ENCODE peak calls at places on chromosomes 4 and X, in five cellular contexts. X, E, P, D and Y are unnamed samples.

GRCh38 chr4:127781303-127782024 is 658 bp upstream of the HSPA4L start:
- DNase-seq in X (peak), E (peak), P (no peak), D (peak), Y (peak)

GRCh38 chr4:54539500-54540029 is 118.2 kb upstream of the KIT start:
- DNase-seq in X (no peak), E (peak), P (no peak), D (peak), Y (peak)

GRCh38 chrX:47748576-47748975 is 88.1 kb upstream of the ZNF81 start:
- DNase-seq in X (no peak), E (no peak), P (no peak), D (no peak), Y (no peak)

GRCh38 chr4:52979020-52979419 is 116.9 kb downstream of the RASL11B start:
- DNase-seq in X (no peak), E (no peak), P (no peak), D (no peak), Y (no peak)

GRCh38 chrX:55135171-55135570 is 46.4 kb downstream of the PAGE2 start:
- DNase-seq in X (peak), E (no peak), P (peak), D (no peak), Y (no peak)

GRCh38 chr4:102285831-102286230 is 59.5 kb downstream of the SLC39A8 start:
- DNase-seq in X (no peak), E (no peak), P (no peak), D (no peak), Y (no peak)

GRCh38 chr4:36208884-36209473 is 35.3 kb downstream of the ARAP2 start:
- DNase-seq in X (no peak), E (no peak), P (peak), D (no peak), Y (peak)

GRCh38 chr4:169054879-169055278 is 44.8 kb upstream of the CBR4 start:
- DNase-seq in X (no peak), E (no peak), P (no peak), D (no peak), Y (no peak)

GRCh38 chr4:83606898-83607297 is 71.0 kb downstream of the GPAT3 start:
- DNase-seq in X (no peak), E (no peak), P (no peak), D (no peak), Y (no peak)

GRCh38 chr4:108861339-108861738 is 98.5 kb upstream of the ETNPPL start:
- DNase-seq in X (no peak), E (no peak), P (no peak), D (peak), Y (no peak)

GRCh38 chrX:32877592-32877991 is 333.8 kb downstream of the DMD start:
- DNase-seq in X (no peak), E (no peak), P (no peak), D (no peak), Y (no peak)

GRCh38 chr4:10123227-10124101 is 6.9 kb upstream of the WDR1 start:
- DNase-seq in X (no peak), E (no peak), P (peak), D (no peak), Y (no peak)

GRCh38 chr4:112861378-112862317 is 187.8 kb upstream of the ANK2 start:
- DNase-seq in X (no peak), E (no peak), P (no peak), D (no peak), Y (no peak)

GRCh38 chrX:98956014-98956413 is 1454.1 kb downstream of the PCDH19 start:
- DNase-seq in X (no peak), E (no peak), P (no peak), D (no peak), Y (no peak)

GRCh38 chr4:659851-660250 is 14.2 kb downstream of the ATP5ME start:
- DNase-seq in X (no peak), E (no peak), P (no peak), D (no peak), Y (no peak)

GRCh38 chr4:153750197-153750817 is 9.5 kb downstream of the RNF175 start:
- DNase-seq in X (peak), E (no peak), P (peak), D (peak), Y (peak)

GRCh38 chrX:10486373-10486772 is 134.0 kb downstream of the MID1 start:
- DNase-seq in X (no peak), E (no peak), P (no peak), D (no peak), Y (no peak)

GRCh38 chr4:176921256-176921655 is 128.5 kb upstream of the VEGFC start:
- DNase-seq in X (no peak), E (no peak), P (no peak), D (no peak), Y (no peak)
- TF ChIP-seq CTCF in X (no peak), E (no peak), P (no peak), D (no peak), Y (no peak)

GRCh38 chr4:177699365-177700213 is 257.4 kb upstream of the AGA start:
- DNase-seq in X (no peak), E (no peak), P (no peak), D (no peak), Y (no peak)

GRCh38 chr4:177692907-177693306 is 250.7 kb upstream of the AGA start:
- DNase-seq in X (no peak), E (no peak), P (no peak), D (no peak), Y (no peak)

DNA sequence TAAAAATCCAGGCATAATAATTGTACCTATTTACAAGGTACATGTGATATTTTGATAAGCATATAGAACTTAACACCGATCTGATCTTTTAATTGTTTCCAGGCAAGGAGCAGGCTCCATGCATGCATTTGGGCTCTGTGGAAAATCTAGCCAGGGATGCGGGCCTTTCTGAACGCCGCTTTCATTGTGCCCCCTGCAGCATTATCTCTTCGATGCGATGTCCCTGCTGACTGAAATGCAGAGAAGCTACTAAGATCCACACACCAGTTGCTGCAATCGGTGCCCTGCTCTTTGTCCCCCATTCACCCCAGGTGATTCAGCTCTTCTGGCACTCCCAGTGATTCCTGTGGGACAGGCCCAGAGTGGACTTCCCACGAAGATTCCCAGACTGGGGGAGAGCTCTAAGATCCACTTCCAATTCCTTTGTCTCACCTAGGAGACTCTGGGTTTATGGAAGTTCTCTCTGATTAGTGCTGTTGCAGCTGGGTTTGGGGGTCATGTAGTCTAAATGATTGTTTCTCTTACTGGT is 254.3 kb upstream of the AGA start:
- DNase-seq in X (no peak), E (no peak), P (no peak), D (no peak), Y (no peak)
- TF ChIP-seq CTCF in X (no peak), E (no peak), P (no peak), D (no peak), Y (no peak)

GRCh38 chrX:131910565-131910964 is 112.5 kb upstream of the STK26 start:
- DNase-seq in X (no peak), E (no peak), P (no peak), D (no peak), Y (no peak)

GRCh38 chrX:131907488-131908314 is 115.4 kb upstream of the STK26 start:
- DNase-seq in X (no peak), E (no peak), P (peak), D (no peak), Y (no peak)
- TF ChIP-seq CTCF in X (no peak), E (no peak), P (no peak), D (no peak), Y (no peak)

GRCh38 chr4:103998752-103999151 is 279.0 kb upstream of the TACR3 start:
- DNase-seq in X (no peak), E (no peak), P (no peak), D (no peak), Y (no peak)

GRCh38 chr4:103994059-103994458 is 274.3 kb upstream of the TACR3 start:
- DNase-seq in X (no peak), E (no peak), P (peak), D (no peak), Y (peak)

GRCh38 chr4:103996637-103997036 is 276.9 kb upstream of the TACR3 start:
- DNase-seq in X (no peak), E (no peak), P (no peak), D (no peak), Y (peak)

DNA sequence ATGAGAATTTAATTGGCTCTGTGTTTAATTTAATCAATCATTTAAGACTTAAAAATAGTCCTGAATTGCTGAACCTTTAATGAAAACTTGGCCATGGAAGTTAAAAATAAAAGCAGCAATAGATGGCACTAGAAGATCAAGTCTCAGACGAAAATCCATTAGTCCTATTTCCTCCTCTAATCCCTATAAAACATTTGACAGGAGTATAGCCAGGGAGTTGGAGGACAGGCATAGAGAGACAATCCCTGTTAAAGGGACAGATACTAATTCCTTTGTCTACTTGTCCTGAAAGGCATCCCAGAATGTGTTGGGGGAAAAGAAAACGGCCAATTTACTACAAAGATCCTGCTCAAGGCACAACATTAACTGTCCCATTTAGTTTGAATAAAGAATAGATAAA is 276.3 kb upstream of the TACR3 start:
- DNase-seq in X (no peak), E (no peak), P (no peak), D (no peak), Y (no peak)
- TF ChIP-seq CTCF in X (no peak), E (no peak), P (no peak), D (peak), Y (no peak)

DNA sequence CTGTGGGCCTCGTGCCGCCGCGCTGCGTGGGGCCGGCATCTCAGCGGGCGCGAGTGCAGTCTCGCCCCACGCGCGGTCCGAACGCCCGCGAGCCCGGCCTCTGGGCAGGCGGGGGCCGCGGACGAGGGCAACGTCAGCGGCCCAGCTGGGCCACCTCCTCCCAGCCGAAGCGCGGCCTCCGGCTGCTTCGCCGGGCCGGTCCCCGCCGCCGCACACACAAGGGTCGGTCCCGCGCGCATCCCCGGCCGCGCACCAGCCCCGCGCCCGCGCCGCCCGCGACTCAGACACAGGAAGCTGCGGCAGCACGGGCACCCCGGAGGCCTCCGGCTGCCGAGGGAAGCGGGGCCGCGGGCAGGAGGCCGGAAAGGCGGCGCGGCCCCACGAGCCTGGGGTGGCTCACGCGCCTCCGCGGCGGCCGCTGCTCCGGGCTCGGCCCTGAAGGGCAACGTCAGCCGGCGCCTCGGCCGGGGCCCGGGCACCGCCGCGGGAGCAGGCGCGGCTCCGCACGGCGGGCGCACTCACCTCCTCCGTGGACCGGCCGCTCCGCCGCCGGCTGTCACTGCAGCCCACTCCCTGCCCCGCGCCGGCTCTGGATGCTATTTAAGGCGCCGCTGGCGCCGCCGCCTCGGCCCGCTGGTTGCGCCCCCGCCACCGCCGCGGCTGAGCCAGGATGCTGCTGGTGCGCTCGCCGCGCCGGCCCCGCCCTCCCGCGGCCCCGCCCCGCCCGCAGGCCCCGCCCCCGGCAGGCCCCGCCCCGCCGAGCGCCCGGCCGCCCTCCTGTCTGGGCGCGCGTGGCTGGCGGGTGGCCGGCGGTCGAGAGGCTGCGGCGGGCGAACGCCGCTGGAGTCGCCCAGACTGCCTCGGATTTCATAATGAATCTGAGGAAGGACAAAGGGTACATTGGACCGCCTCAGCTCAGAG is at the start of gene ACSL1:
- DNase-seq in X (peak), E (peak), P (peak), D (peak), Y (peak)
- TF ChIP-seq CTCF in X (no peak), E (peak), P (no peak), D (no peak), Y (no peak)